ENCODE peak calls at places on chromosome 17, in four cellular contexts. One of them, this sample, is unnamed.

GRCh38 chr17:3658784-3659449 is 9.5 kb downstream of the TAX1BP3 start:
- DNase-seq in dorsolateral prefrontal cortex: no peak
- DNase-seq in cardiac muscle cell: no peak
- DNase-seq in GM06990: no peak
- DNase-seq in this sample: no peak

GRCh38 chr17:66950886-66951604 is 13.5 kb upstream of the CACNG4 start:
- DNase-seq in dorsolateral prefrontal cortex: no peak
- DNase-seq in cardiac muscle cell: no peak
- DNase-seq in GM06990: no peak
- DNase-seq in this sample: no peak

GRCh38 chr17:1829579-1830257 is at the start of the genes RPA1 and SMYD4:
- DNase-seq in dorsolateral prefrontal cortex: peak
- DNase-seq in cardiac muscle cell: peak
- DNase-seq in GM06990: peak
- DNase-seq in this sample: peak

GRCh38 chr17:17355426-17355825 is 52.3 kb downstream of the NT5M start:
- DNase-seq in dorsolateral prefrontal cortex: peak
- DNase-seq in cardiac muscle cell: no peak
- DNase-seq in GM06990: no peak
- DNase-seq in this sample: no peak

GRCh38 chr17:12046786-12047185 is 26.1 kb downstream of the MAP2K4 start:
- DNase-seq in dorsolateral prefrontal cortex: no peak
- DNase-seq in cardiac muscle cell: no peak
- DNase-seq in GM06990: no peak
- DNase-seq in this sample: no peak

GRCh38 chr17:27038676-27039075 is 255.2 kb upstream of the WSB1 start:
- DNase-seq in dorsolateral prefrontal cortex: no peak
- DNase-seq in cardiac muscle cell: no peak
- DNase-seq in GM06990: no peak
- DNase-seq in this sample: no peak

GRCh38 chr17:67588326-67588725 is 129.4 kb upstream of the NOL11 start:
- DNase-seq in dorsolateral prefrontal cortex: no peak
- DNase-seq in cardiac muscle cell: no peak
- DNase-seq in GM06990: no peak
- DNase-seq in this sample: no peak

GRCh38 chr17:16314189-16314588 is 39.1 kb downstream of the CENPV start:
- DNase-seq in dorsolateral prefrontal cortex: no peak
- DNase-seq in cardiac muscle cell: no peak
- DNase-seq in GM06990: no peak
- DNase-seq in this sample: no peak

GRCh38 chr17:43905985-43906852 is 1.1 kb downstream of the MPP2 start:
- DNase-seq in dorsolateral prefrontal cortex: peak
- DNase-seq in cardiac muscle cell: peak
- DNase-seq in GM06990: no peak
- DNase-seq in this sample: no peak

GRCh38 chr17:50062323-50063243 is 6.7 kb downstream of the ITGA3 start:
- DNase-seq in dorsolateral prefrontal cortex: no peak
- DNase-seq in cardiac muscle cell: peak
- DNase-seq in GM06990: no peak
- DNase-seq in this sample: no peak

GRCh38 chr17:17494499-17495447 is 1.4 kb downstream of the RASD1 start:
- DNase-seq in dorsolateral prefrontal cortex: peak
- DNase-seq in cardiac muscle cell: peak
- DNase-seq in GM06990: no peak
- DNase-seq in this sample: no peak

GRCh38 chr17:11797803-11798202 is 199.5 kb downstream of the ZNF18 start:
- DNase-seq in dorsolateral prefrontal cortex: no peak
- DNase-seq in cardiac muscle cell: no peak
- DNase-seq in GM06990: no peak
- DNase-seq in this sample: no peak

GRCh38 chr17:31608659-31609254 is 217.3 kb downstream of the RAB11FIP4 start:
- DNase-seq in dorsolateral prefrontal cortex: no peak
- DNase-seq in cardiac muscle cell: no peak
- DNase-seq in GM06990: no peak
- DNase-seq in this sample: no peak

GRCh38 chr17:7782237-7782636 is 51.8 kb upstream of the KDM6B start:
- DNase-seq in dorsolateral prefrontal cortex: no peak
- DNase-seq in cardiac muscle cell: peak
- DNase-seq in GM06990: no peak
- DNase-seq in this sample: no peak

GRCh38 chr17:66306413-66306812 is 4.0 kb downstream of the PRKCA start:
- DNase-seq in dorsolateral prefrontal cortex: no peak
- DNase-seq in cardiac muscle cell: peak
- DNase-seq in GM06990: no peak
- DNase-seq in this sample: no peak

GRCh38 chr17:62587554-62587953 is 39.9 kb upstream of the MRC2 start:
- DNase-seq in dorsolateral prefrontal cortex: no peak
- DNase-seq in cardiac muscle cell: no peak
- DNase-seq in GM06990: no peak
- DNase-seq in this sample: no peak

GRCh38 chr17:41211845-41212466 is 14.5 kb upstream of the KRTAP9-2 start:
- DNase-seq in dorsolateral prefrontal cortex: no peak
- DNase-seq in cardiac muscle cell: no peak
- DNase-seq in GM06990: no peak
- DNase-seq in this sample: no peak

GRCh38 chr17:63450551-63450950 is 4.4 kb upstream of the CYB561 start:
- DNase-seq in dorsolateral prefrontal cortex: no peak
- DNase-seq in cardiac muscle cell: no peak
- DNase-seq in GM06990: no peak
- DNase-seq in this sample: no peak

GRCh38 chr17:64148699-64149098 is 18.8 kb upstream of the ERN1 start:
- DNase-seq in dorsolateral prefrontal cortex: peak
- DNase-seq in cardiac muscle cell: no peak
- DNase-seq in GM06990: no peak
- DNase-seq in this sample: no peak

GRCh38 chr17:66373944-66374817 is 71.8 kb downstream of the PRKCA start:
- DNase-seq in dorsolateral prefrontal cortex: no peak
- DNase-seq in cardiac muscle cell: peak
- DNase-seq in GM06990: no peak
- DNase-seq in this sample: no peak

GRCh38 chr17:81884968-81885367 is 6.4 kb downstream of the ALYREF start:
- DNase-seq in dorsolateral prefrontal cortex: no peak
- DNase-seq in cardiac muscle cell: no peak
- DNase-seq in GM06990: no peak
- DNase-seq in this sample: no peak

GRCh38 chr17:12519956-12520594 is 145.6 kb upstream of the MYOCD start:
- DNase-seq in dorsolateral prefrontal cortex: no peak
- DNase-seq in cardiac muscle cell: no peak
- DNase-seq in GM06990: no peak
- DNase-seq in this sample: no peak

GRCh38 chr17:58587713-58588117 is 73.3 kb upstream of the MTMR4 start:
- DNase-seq in dorsolateral prefrontal cortex: peak
- DNase-seq in cardiac muscle cell: peak
- DNase-seq in GM06990: peak
- DNase-seq in this sample: peak

GRCh38 chr17:6245301-6245810 is 175.2 kb downstream of the WSCD1 start:
- DNase-seq in dorsolateral prefrontal cortex: no peak
- DNase-seq in cardiac muscle cell: no peak
- DNase-seq in GM06990: no peak
- DNase-seq in this sample: no peak

GRCh38 chr17:6244796-6245195 is 174.6 kb downstream of the WSCD1 start:
- DNase-seq in dorsolateral prefrontal cortex: no peak
- DNase-seq in cardiac muscle cell: no peak
- DNase-seq in GM06990: no peak
- DNase-seq in this sample: no peak

GRCh38 chr17:6241996-6242395 is 171.8 kb downstream of the WSCD1 start:
- DNase-seq in dorsolateral prefrontal cortex: no peak
- DNase-seq in cardiac muscle cell: no peak
- DNase-seq in GM06990: no peak
- DNase-seq in this sample: no peak

GRCh38 chr17:6243186-6243585 is 173.0 kb downstream of the WSCD1 start:
- DNase-seq in dorsolateral prefrontal cortex: no peak
- DNase-seq in cardiac muscle cell: no peak
- DNase-seq in GM06990: no peak
- DNase-seq in this sample: no peak

GRCh38 chr17:6244253-6244652 is 174.1 kb downstream of the WSCD1 start:
- DNase-seq in dorsolateral prefrontal cortex: no peak
- DNase-seq in cardiac muscle cell: no peak
- DNase-seq in GM06990: no peak
- DNase-seq in this sample: no peak
- TF ChIP-seq CTCF in dorsolateral prefrontal cortex: no peak
- TF ChIP-seq CTCF in cardiac muscle cell: no peak
- TF ChIP-seq CTCF in GM06990: no peak
- TF ChIP-seq CTCF in this sample: no peak

DNA sequence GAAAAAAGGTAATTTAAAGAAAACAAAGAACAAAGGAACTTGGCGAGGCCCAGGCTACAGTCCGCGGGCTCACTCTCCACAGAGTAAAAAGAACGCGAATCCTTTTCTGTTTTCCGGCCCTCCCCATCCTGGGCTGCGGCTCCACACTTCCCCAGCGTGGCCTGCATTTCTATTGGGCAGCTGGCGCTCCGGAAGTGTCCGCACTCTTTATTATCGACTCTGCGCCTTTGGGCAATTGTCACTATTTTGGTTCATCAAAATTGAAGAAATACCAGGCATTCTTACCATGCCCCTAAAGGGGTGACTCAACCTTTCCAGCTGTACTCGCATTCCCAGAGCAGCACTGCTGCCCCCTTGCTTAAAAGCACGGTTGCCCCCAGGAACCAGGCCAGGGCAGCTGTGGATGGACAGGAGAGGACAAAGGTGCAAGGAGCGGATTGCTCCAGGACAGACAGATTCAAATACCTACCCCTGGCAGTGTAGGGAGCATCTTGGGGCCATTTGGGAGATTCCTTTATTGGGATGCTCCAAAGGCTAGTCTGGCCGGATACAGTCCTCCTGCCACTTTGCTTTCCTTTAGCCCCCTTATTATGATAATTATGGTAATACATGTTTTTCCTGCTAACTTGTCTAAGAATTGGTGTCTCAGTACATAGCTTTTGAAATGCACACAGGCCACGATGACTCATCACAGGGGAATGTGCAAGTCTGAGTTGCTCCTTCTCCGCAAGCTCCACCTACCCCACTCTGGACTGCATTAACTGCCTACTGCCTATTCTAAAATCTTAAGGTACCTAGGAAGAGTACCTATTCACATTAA is 985 bp upstream of the SLFN12 start:
- DNase-seq in dorsolateral prefrontal cortex: no peak
- DNase-seq in cardiac muscle cell: peak
- DNase-seq in GM06990: peak
- DNase-seq in this sample: peak
- TF ChIP-seq CTCF in dorsolateral prefrontal cortex: no peak
- TF ChIP-seq CTCF in cardiac muscle cell: peak
- TF ChIP-seq CTCF in GM06990: no peak
- TF ChIP-seq CTCF in this sample: no peak

GRCh38 chr17:78966906-78967600 is 12.7 kb downstream of the LGALS3BP start:
- DNase-seq in dorsolateral prefrontal cortex: no peak
- DNase-seq in cardiac muscle cell: no peak
- DNase-seq in GM06990: no peak
- DNase-seq in this sample: no peak

GRCh38 chr17:78967782-78968362 is 11.9 kb downstream of the LGALS3BP start:
- DNase-seq in dorsolateral prefrontal cortex: no peak
- DNase-seq in cardiac muscle cell: no peak
- DNase-seq in GM06990: no peak
- DNase-seq in this sample: no peak

GRCh38 chr17:78963378-78963777 is 16.3 kb downstream of the LGALS3BP start:
- DNase-seq in dorsolateral prefrontal cortex: no peak
- DNase-seq in cardiac muscle cell: no peak
- DNase-seq in GM06990: no peak
- DNase-seq in this sample: no peak

GRCh38 chr17:78966123-78966813 is 13.5 kb downstream of the LGALS3BP start:
- DNase-seq in dorsolateral prefrontal cortex: no peak
- DNase-seq in cardiac muscle cell: no peak
- DNase-seq in GM06990: no peak
- DNase-seq in this sample: no peak

GRCh38 chr17:78965369-78965982 is 14.2 kb downstream of the LGALS3BP start:
- DNase-seq in dorsolateral prefrontal cortex: no peak
- DNase-seq in cardiac muscle cell: no peak
- DNase-seq in GM06990: no peak
- DNase-seq in this sample: no peak
- TF ChIP-seq CTCF in dorsolateral prefrontal cortex: no peak
- TF ChIP-seq CTCF in cardiac muscle cell: no peak
- TF ChIP-seq CTCF in GM06990: no peak
- TF ChIP-seq CTCF in this sample: no peak

DNA sequence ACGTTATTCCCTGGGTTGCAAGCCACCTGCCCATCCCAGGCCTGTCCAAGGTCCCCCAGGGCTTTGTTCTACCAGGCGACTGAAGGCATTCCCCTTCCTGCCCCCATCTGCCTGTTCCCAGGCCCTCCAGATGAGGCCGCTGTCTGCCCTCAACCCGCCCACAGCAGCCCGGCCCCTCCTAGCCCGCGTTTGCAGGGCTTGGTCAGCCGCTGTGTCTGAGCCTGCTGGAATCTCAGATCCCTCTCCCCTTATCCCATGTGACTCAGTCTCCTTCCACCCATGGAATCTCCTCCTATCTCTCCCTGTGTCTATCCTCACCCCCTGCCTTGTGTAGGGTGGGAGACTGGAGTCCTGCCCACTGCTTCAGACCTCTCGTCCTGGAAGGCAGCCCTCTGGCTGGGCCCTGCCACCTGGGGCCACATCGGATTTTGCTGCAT is 186.0 kb upstream of the TNRC6C start:
- DNase-seq in dorsolateral prefrontal cortex: no peak
- DNase-seq in cardiac muscle cell: peak
- DNase-seq in GM06990: peak
- DNase-seq in this sample: peak
- TF ChIP-seq CTCF in dorsolateral prefrontal cortex: peak
- TF ChIP-seq CTCF in cardiac muscle cell: peak
- TF ChIP-seq CTCF in GM06990: peak
- TF ChIP-seq CTCF in this sample: peak

GRCh38 chr17:20948984-20949777 is 93.6 kb downstream of the USP22 start:
- DNase-seq in dorsolateral prefrontal cortex: no peak
- DNase-seq in cardiac muscle cell: no peak
- DNase-seq in GM06990: no peak
- DNase-seq in this sample: no peak

GRCh38 chr17:20941872-20942271 is 100.9 kb downstream of the USP22 start:
- DNase-seq in dorsolateral prefrontal cortex: no peak
- DNase-seq in cardiac muscle cell: no peak
- DNase-seq in GM06990: no peak
- DNase-seq in this sample: no peak

GRCh38 chr17:20944014-20944905 is 98.6 kb downstream of the USP22 start:
- DNase-seq in dorsolateral prefrontal cortex: no peak
- DNase-seq in cardiac muscle cell: no peak
- DNase-seq in GM06990: no peak
- DNase-seq in this sample: peak
- TF ChIP-seq CTCF in dorsolateral prefrontal cortex: no peak
- TF ChIP-seq CTCF in cardiac muscle cell: no peak
- TF ChIP-seq CTCF in GM06990: peak
- TF ChIP-seq CTCF in this sample: peak

GRCh38 chr17:28244446-28244845 is 74.6 kb upstream of the TMEM97 start:
- DNase-seq in dorsolateral prefrontal cortex: no peak
- DNase-seq in cardiac muscle cell: no peak
- DNase-seq in GM06990: no peak
- DNase-seq in this sample: no peak

GRCh38 chr17:28249706-28250105 is 69.3 kb upstream of the TMEM97 start:
- DNase-seq in dorsolateral prefrontal cortex: no peak
- DNase-seq in cardiac muscle cell: no peak
- DNase-seq in GM06990: no peak
- DNase-seq in this sample: no peak

GRCh38 chr17:28242791-28243190 is 76.2 kb upstream of the TMEM97 start:
- DNase-seq in dorsolateral prefrontal cortex: no peak
- DNase-seq in cardiac muscle cell: peak
- DNase-seq in GM06990: no peak
- DNase-seq in this sample: no peak

GRCh38 chr17:28252436-28252835 is 66.6 kb upstream of the TMEM97 start:
- DNase-seq in dorsolateral prefrontal cortex: no peak
- DNase-seq in cardiac muscle cell: no peak
- DNase-seq in GM06990: no peak
- DNase-seq in this sample: no peak

GRCh38 chr17:28247671-28248556 is 71.1 kb upstream of the TMEM97 start:
- DNase-seq in dorsolateral prefrontal cortex: no peak
- DNase-seq in cardiac muscle cell: no peak
- DNase-seq in GM06990: no peak
- DNase-seq in this sample: no peak
- TF ChIP-seq CTCF in dorsolateral prefrontal cortex: no peak
- TF ChIP-seq CTCF in cardiac muscle cell: no peak
- TF ChIP-seq CTCF in GM06990: no peak
- TF ChIP-seq CTCF in this sample: no peak

This sample was measured in GM20000.